ENCODE peak calls at places on chromosomes 4 and X, in four cellular contexts. One of them, this sample, is unnamed.

GRCh38 chr4:106875340-106875739 is 160.8 kb downstream of the DKK2 start:
- DNase-seq in GM12878: no peak
- DNase-seq in HCT116: no peak
- DNase-seq in SK-N-SH: no peak
- DNase-seq in this sample: no peak

GRCh38 chr4:47713156-47713834 is 124.6 kb downstream of the CORIN start:
- DNase-seq in HCT116: no peak
- DNase-seq in GM12878: no peak
- DNase-seq in SK-N-SH: no peak
- DNase-seq in this sample: no peak

GRCh38 chrX:10482262-10482661 is 138.1 kb downstream of the MID1 start:
- DNase-seq in SK-N-SH: no peak
- DNase-seq in GM12878: no peak
- DNase-seq in HCT116: no peak
- DNase-seq in this sample: no peak

GRCh38 chr4:38202223-38202622 is 242.0 kb downstream of the PTTG2 start:
- DNase-seq in SK-N-SH: no peak
- DNase-seq in GM12878: no peak
- DNase-seq in HCT116: no peak
- DNase-seq in this sample: no peak

GRCh38 chr4:81550005-81550896 is 78.5 kb upstream of the RASGEF1B start:
- DNase-seq in HCT116: no peak
- DNase-seq in SK-N-SH: no peak
- DNase-seq in GM12878: no peak
- DNase-seq in this sample: no peak

GRCh38 chr4:88765729-88766128 is 68.1 kb upstream of the NAP1L5 start:
- DNase-seq in HCT116: no peak
- DNase-seq in SK-N-SH: no peak
- DNase-seq in GM12878: no peak
- DNase-seq in this sample: no peak

GRCh38 chr4:77040856-77041576 is 34.8 kb downstream of the CCNI start:
- DNase-seq in GM12878: no peak
- DNase-seq in HCT116: no peak
- DNase-seq in SK-N-SH: no peak
- DNase-seq in this sample: no peak

GRCh38 chrX:100381613-100382012 is 28.5 kb downstream of the PCDH19 start:
- DNase-seq in SK-N-SH: no peak
- DNase-seq in GM12878: no peak
- DNase-seq in HCT116: no peak
- DNase-seq in this sample: no peak

GRCh38 chrX:11386812-11387211 is 93.6 kb downstream of the AMELX start:
- DNase-seq in SK-N-SH: no peak
- DNase-seq in GM12878: no peak
- DNase-seq in HCT116: no peak
- DNase-seq in this sample: no peak

GRCh38 chr4:1192493-1193205 is 20.3 kb upstream of the SPON2 start:
- DNase-seq in GM12878: no peak
- DNase-seq in SK-N-SH: peak
- DNase-seq in HCT116: no peak
- DNase-seq in this sample: no peak

GRCh38 chr4:154086247-154086646 is 297.4 kb upstream of the SFRP2 start:
- DNase-seq in HCT116: no peak
- DNase-seq in GM12878: no peak
- DNase-seq in SK-N-SH: no peak
- DNase-seq in this sample: no peak

DNA sequence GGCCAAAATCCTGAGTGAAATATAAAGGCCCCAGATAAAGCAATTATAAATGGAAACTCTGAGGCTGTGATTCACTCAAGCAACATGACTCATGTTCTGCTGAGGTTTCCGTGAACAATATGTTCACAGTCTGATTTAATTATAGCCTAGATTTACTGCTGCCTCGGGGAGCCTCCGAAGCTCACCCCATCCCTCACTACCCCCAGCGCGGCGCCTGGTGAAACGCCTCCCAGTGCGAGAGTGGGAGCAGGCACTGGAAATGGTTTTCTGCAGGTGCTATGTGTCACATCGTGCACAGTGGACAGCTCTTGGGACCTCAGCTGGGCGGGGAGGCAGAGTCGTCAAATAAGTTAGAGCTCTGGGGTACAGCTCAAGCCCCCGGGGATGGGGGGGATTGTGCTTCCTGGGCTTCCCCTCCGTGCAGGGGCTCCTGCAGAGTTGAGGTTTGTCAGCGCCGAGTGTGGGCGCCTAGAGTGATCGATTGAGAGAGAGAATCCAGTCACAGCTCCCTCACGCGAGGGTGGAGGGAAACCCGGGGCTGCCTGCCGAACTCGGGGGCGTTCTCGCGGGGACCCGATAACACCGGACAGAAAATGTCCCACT is 110.6 kb downstream of the PHKA2 start:
- DNase-seq in SK-N-SH: peak
- DNase-seq in GM12878: no peak
- DNase-seq in HCT116: peak
- DNase-seq in this sample: no peak
- TF ChIP-seq JUND in SK-N-SH: peak
- TF ChIP-seq JUND in GM12878: no peak
- TF ChIP-seq JUND in HCT116: peak
- TF ChIP-seq JUND in this sample: no peak

GRCh38 chr4:165464338-165464737 is 85.5 kb downstream of the CPE start:
- DNase-seq in GM12878: no peak
- DNase-seq in HCT116: no peak
- DNase-seq in SK-N-SH: no peak
- DNase-seq in this sample: no peak

GRCh38 chr4:165462009-165462408 is 83.2 kb downstream of the CPE start:
- DNase-seq in GM12878: no peak
- DNase-seq in HCT116: no peak
- DNase-seq in SK-N-SH: no peak
- DNase-seq in this sample: no peak

GRCh38 chr4:165461176-165461835 is 82.5 kb downstream of the CPE start:
- DNase-seq in HCT116: no peak
- DNase-seq in SK-N-SH: no peak
- DNase-seq in GM12878: no peak
- DNase-seq in this sample: no peak

GRCh38 chr4:165470009-165470408 is 91.2 kb downstream of the CPE start:
- DNase-seq in SK-N-SH: no peak
- DNase-seq in GM12878: no peak
- DNase-seq in HCT116: no peak
- DNase-seq in this sample: no peak

GRCh38 chr4:165464813-165465381 is 86.1 kb downstream of the CPE start:
- DNase-seq in SK-N-SH: peak
- DNase-seq in GM12878: no peak
- DNase-seq in HCT116: no peak
- DNase-seq in this sample: peak
- TF ChIP-seq JUND in SK-N-SH: no peak
- TF ChIP-seq JUND in GM12878: no peak
- TF ChIP-seq JUND in HCT116: no peak
- TF ChIP-seq JUND in this sample: no peak

GRCh38 chr4:112910109-112910736 is 139.2 kb upstream of the ANK2 start:
- DNase-seq in GM12878: no peak
- DNase-seq in SK-N-SH: peak
- DNase-seq in HCT116: no peak
- DNase-seq in this sample: no peak
- TF ChIP-seq JUND in GM12878: no peak
- TF ChIP-seq JUND in SK-N-SH: no peak
- TF ChIP-seq JUND in HCT116: no peak
- TF ChIP-seq JUND in this sample: no peak

GRCh38 chr4:140839396-140839795 is 83.2 kb upstream of the TBC1D9 start:
- DNase-seq in HCT116: no peak
- DNase-seq in SK-N-SH: no peak
- DNase-seq in GM12878: no peak
- DNase-seq in this sample: no peak
- TF ChIP-seq JUND in HCT116: no peak
- TF ChIP-seq JUND in SK-N-SH: no peak
- TF ChIP-seq JUND in GM12878: no peak
- TF ChIP-seq JUND in this sample: no peak

DNA sequence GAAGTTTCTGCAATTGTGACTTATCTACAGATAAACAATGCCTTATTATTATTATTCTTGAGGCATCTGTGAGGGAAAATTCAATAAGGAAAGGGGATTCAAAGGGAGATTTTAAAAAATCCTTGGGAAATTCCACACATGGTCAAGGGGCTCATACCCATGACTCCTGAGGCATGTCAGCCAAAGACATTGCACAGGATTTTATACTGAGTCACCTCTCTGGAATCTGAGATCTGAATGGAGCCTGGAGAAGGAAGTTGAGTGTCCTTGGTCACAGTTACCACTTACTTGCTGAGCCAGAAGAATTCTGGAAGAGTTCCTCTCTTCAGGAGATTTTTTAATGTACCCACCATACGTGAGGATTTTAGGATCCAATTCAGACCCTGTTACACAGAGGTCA is 14.4 kb upstream of the CXCL8 start:
- DNase-seq in GM12878: no peak
- DNase-seq in SK-N-SH: no peak
- DNase-seq in HCT116: peak
- DNase-seq in this sample: no peak
- TF ChIP-seq JUND in GM12878: no peak
- TF ChIP-seq JUND in SK-N-SH: peak
- TF ChIP-seq JUND in HCT116: peak
- TF ChIP-seq JUND in this sample: no peak

DNA sequence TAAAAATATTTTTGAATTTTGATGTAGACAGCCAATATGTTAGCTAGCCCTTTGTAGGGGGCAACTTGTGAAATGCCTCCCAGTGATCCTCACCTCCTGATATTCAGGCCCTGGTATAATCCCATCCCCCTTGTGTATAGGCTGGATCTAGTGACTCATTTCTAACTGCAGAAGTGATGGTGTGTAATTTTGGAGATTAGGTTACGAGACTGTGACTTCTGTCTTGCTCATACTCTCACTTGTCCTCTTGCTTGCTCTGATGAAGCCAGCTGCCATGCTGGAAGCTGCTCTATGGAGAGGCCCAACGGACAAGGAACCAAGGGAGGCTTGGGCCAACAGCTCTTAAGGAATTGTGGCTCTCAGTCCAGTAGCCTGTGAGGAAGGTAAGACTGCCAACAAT is 61.7 kb downstream of the GPR82 start:
- DNase-seq in HCT116: no peak
- DNase-seq in GM12878: no peak
- DNase-seq in SK-N-SH: no peak
- DNase-seq in this sample: no peak
- TF ChIP-seq JUND in HCT116: no peak
- TF ChIP-seq JUND in GM12878: no peak
- TF ChIP-seq JUND in SK-N-SH: no peak
- TF ChIP-seq JUND in this sample: no peak

GRCh38 chrX:16140983-16141382 is 17.6 kb downstream of the GRPR start:
- DNase-seq in HCT116: no peak
- DNase-seq in SK-N-SH: no peak
- DNase-seq in GM12878: no peak
- DNase-seq in this sample: no peak

GRCh38 chrX:16143968-16144367 is 20.6 kb downstream of the GRPR start:
- DNase-seq in GM12878: no peak
- DNase-seq in SK-N-SH: no peak
- DNase-seq in HCT116: no peak
- DNase-seq in this sample: no peak

GRCh38 chrX:16145656-16146055 is 21.6 kb upstream of the MAGEB17 start:
- DNase-seq in HCT116: no peak
- DNase-seq in SK-N-SH: no peak
- DNase-seq in GM12878: no peak
- DNase-seq in this sample: no peak

GRCh38 chrX:16140448-16140847 is 17.1 kb downstream of the GRPR start:
- DNase-seq in HCT116: no peak
- DNase-seq in SK-N-SH: no peak
- DNase-seq in GM12878: no peak
- DNase-seq in this sample: no peak

DNA sequence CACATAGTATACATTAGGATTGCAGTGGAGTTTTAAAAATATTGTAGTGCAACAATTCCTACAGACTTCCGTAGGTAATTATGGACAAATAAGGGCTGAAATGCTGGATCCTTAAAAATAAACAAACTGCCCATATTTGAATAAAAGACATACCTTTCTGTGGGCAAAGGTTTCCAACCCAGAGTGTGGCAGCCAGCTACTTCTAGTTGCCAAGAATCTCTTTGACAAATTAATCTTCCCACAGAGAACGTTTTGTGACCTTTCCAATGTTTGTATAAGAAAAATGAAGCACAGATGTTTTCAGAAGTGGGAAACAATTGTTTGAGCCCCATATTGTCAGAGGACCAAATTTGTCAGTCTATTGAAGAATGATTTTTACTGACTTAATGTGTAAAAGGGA is 21.1 kb downstream of the GRPR start:
- DNase-seq in GM12878: no peak
- DNase-seq in SK-N-SH: no peak
- DNase-seq in HCT116: no peak
- DNase-seq in this sample: no peak
- TF ChIP-seq JUND in GM12878: no peak
- TF ChIP-seq JUND in SK-N-SH: no peak
- TF ChIP-seq JUND in HCT116: no peak
- TF ChIP-seq JUND in this sample: no peak

DNA sequence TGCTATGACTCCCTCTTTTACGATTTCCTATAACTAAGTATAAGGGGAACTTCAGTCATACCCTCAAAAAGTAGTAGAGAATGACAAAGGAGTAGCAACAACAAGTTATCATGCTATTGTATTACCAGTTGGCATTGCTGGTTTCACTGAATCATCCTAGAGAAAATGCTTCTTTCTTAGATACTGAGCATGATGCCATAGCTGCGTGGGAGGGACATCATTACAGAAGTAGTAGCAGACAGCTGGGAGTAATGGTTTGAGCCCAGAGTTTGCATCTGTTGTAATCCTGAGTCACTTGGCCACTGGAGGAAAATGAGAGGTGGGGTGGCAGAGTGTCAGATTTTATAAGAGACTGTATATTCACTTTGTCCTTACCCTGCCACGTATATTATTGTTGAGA is 38.6 kb downstream of the MTMR1 start:
- DNase-seq in HCT116: no peak
- DNase-seq in SK-N-SH: no peak
- DNase-seq in GM12878: no peak
- DNase-seq in this sample: no peak
- TF ChIP-seq JUND in HCT116: no peak
- TF ChIP-seq JUND in SK-N-SH: no peak
- TF ChIP-seq JUND in GM12878: no peak
- TF ChIP-seq JUND in this sample: no peak

GRCh38 chrX:15908891-15909290 is 54.3 kb upstream of the AP1S2 start:
- DNase-seq in HCT116: no peak
- DNase-seq in GM12878: no peak
- DNase-seq in SK-N-SH: no peak
- DNase-seq in this sample: no peak
- TF ChIP-seq JUND in HCT116: no peak
- TF ChIP-seq JUND in GM12878: no peak
- TF ChIP-seq JUND in SK-N-SH: no peak
- TF ChIP-seq JUND in this sample: no peak

GRCh38 chrX:126164689-126165400 is 1.2 kb downstream of the DCAF12L2 start:
- DNase-seq in HCT116: no peak
- DNase-seq in SK-N-SH: no peak
- DNase-seq in GM12878: no peak
- DNase-seq in this sample: no peak
- TF ChIP-seq JUND in HCT116: no peak
- TF ChIP-seq JUND in SK-N-SH: no peak
- TF ChIP-seq JUND in GM12878: no peak
- TF ChIP-seq JUND in this sample: no peak

This sample was measured in T47D.